ENCODE peak calls at places on chromosomes 2 and 18, in ten cellular contexts. H is T-helper 2 cell, X is WTC11, J is neural crest cell, V is Ammon's horn, U is IMR-90, E is tibial artery, F is foreskin fibroblast, R is endothelial cell, P is HTR-8/SVneo. Y is an unnamed sample.

GRCh38 chr2:230691005-230691647 is 21.5 kb upstream of the CAB39 start:
- DNase-seq in H (no peak), X (no peak), J (no peak), V (no peak), U (peak), E (no peak), F (no peak), R (no peak), P (peak), Y (no peak)

GRCh38 chr2:152426801-152427200 is 91.8 kb downstream of the FMNL2 start:
- DNase-seq in H (no peak), X (no peak), J (no peak), V (no peak), U (peak), E (no peak), F (no peak), R (no peak), P (no peak), Y (no peak)

GRCh38 chr2:219570924-219571310 is 422 bp downstream of the OBSL1 start:
- DNase-seq in H (no peak), X (no peak), J (no peak), V (no peak), U (peak), E (no peak), F (peak), R (no peak), P (no peak), Y (no peak)

GRCh38 chr18:53606792-53607191 is 617.7 kb downstream of the MBD2 start:
- DNase-seq in H (no peak), X (no peak), J (no peak), V (no peak), U (no peak), E (no peak), F (no peak), R (no peak), P (no peak), Y (no peak)

GRCh38 chr2:202072226-202072625 is 829 bp upstream of the KIAA2012 start:
- DNase-seq in H (no peak), X (no peak), J (no peak), V (no peak), U (no peak), E (no peak), F (no peak), R (no peak), P (peak), Y (no peak)

GRCh38 chr18:35203001-35203553 is 37.8 kb upstream of the ZNF397 start:
- DNase-seq in H (no peak), X (no peak), J (no peak), V (no peak), U (no peak), E (no peak), F (no peak), R (no peak), P (no peak), Y (no peak)

GRCh38 chr18:12401881-12402280 is 5.8 kb upstream of the PRELID3A start:
- DNase-seq in H (no peak), X (no peak), J (no peak), V (no peak), U (no peak), E (peak), F (no peak), R (no peak), P (no peak), Y (no peak)

GRCh38 chr2:32495139-32495538 is 132.7 kb upstream of the TTC27 start:
- DNase-seq in H (no peak), X (no peak), J (no peak), V (no peak), U (peak), E (no peak), F (no peak), R (no peak), P (no peak), Y (no peak)

GRCh38 chr2:109199790-109200189 is 70.8 kb downstream of the SH3RF3 start:
- DNase-seq in H (no peak), X (no peak), J (no peak), V (no peak), U (no peak), E (no peak), F (no peak), R (no peak), P (no peak), Y (no peak)

GRCh38 chr2:86074256-86074655 is 31.4 kb downstream of the POLR1A start:
- DNase-seq in H (no peak), X (no peak), J (no peak), V (no peak), U (no peak), E (no peak), F (no peak), R (no peak), P (no peak), Y (no peak)

GRCh38 chr2:8584174-8585066 is 97.4 kb upstream of the ID2 start:
- DNase-seq in H (no peak), X (no peak), J (no peak), V (no peak), U (no peak), E (no peak), F (no peak), R (no peak), P (no peak), Y (no peak)

GRCh38 chr2:35125871-35126270 is 1229.7 kb upstream of the CRIM1 start:
- DNase-seq in H (no peak), X (no peak), J (no peak), V (no peak), U (no peak), E (no peak), F (no peak), R (no peak), P (no peak), Y (no peak)

GRCh38 chr2:13006407-13006806 is 289.7 kb downstream of the TRIB2 start:
- DNase-seq in H (no peak), X (no peak), J (no peak), V (no peak), U (no peak), E (no peak), F (no peak), R (no peak), P (no peak), Y (no peak)

GRCh38 chr2:199466704-199467461 is 9.1 kb upstream of the SATB2 start:
- DNase-seq in H (no peak), X (peak), J (no peak), V (no peak), U (no peak), E (no peak), F (no peak), R (peak), P (no peak), Y (no peak)

Y was measured in GM19239.